ENCODE peak calls at places on chromosomes 12 and 14, in nine cellular contexts. D is stimulated activated CD4-positive, alpha-beta T cell treated with anti-CD3 and anti-CD28 coated beads, Interleukin-12 subunit alpha, Interleukin-12 subunit beta, amount 100 ng/mL, for 4 hours; J is NCI-H345; H is posterior cingulate gyrus; P is A549; R is T-helper 2 cell; M is GF-D8; K is fibroblast of lung; O is neural crest cell. A is an unnamed sample.
A peak's percentile ranks its signal among the peaks of the same experiment; 100 is the strongest.

GRCh38 chr14:101571004-101571403 is 9.7 kb downstream of the DIO3 start:
- DNase-seq in D (no peak), J (no peak), H (no peak), P (no peak), R (no peak), M (no peak), K (no peak), O (no peak), A (no peak)

GRCh38 chr14:51018521-51018920 is 74.2 kb upstream of the PYGL start:
- DNase-seq in D (no peak), J (no peak), H (no peak), P (no peak), R (no peak), M (no peak), K (peak; percentile 66), O (no peak), A (no peak)

GRCh38 chr12:92596388-92596787 is 106.4 kb upstream of the PLEKHG7 start:
- DNase-seq in D (no peak), J (no peak), H (no peak), P (no peak), R (no peak), M (no peak), K (peak; percentile 69), O (no peak), A (no peak)

GRCh38 chr12:130952545-130952954 is 1.2 kb upstream of the ADGRD1 start:
- DNase-seq in D (no peak), J (no peak), H (no peak), P (no peak), R (no peak), M (no peak), K (no peak), O (no peak), A (peak; percentile 73)

GRCh38 chr14:104975481-104976197 is 2.5 kb downstream of the AHNAK2 start:
- DNase-seq in D (no peak), J (no peak), H (peak; percentile 26), P (no peak), R (peak; percentile 37), M (no peak), K (no peak), O (no peak), A (peak; percentile 32)

GRCh38 chr12:58918475-58918874 is 1.8 kb downstream of the LRIG3 start:
- DNase-seq in D (no peak), J (peak; percentile 36), H (no peak), P (no peak), R (no peak), M (no peak), K (peak; percentile 16), O (no peak), A (peak; percentile 36)

GRCh38 chr12:68646484-68646883 is 35.8 kb downstream of the RAP1B start:
- DNase-seq in D (no peak), J (no peak), H (no peak), P (no peak), R (no peak), M (no peak), K (no peak), O (no peak), A (no peak)

GRCh38 chr12:59651230-59651920 is 55.5 kb downstream of the SLC16A7 start:
- DNase-seq in D (no peak), J (no peak), H (no peak), P (no peak), R (no peak), M (no peak), K (peak; percentile 86), O (no peak), A (peak; percentile 11)

GRCh38 chr12:51472984-51473383 is 48.4 kb downstream of the SLC4A8 start:
- DNase-seq in D (no peak), J (no peak), H (no peak), P (no peak), R (no peak), M (no peak), K (no peak), O (no peak), A (no peak)

GRCh38 chr12:7162691-7163114 is 26.8 kb upstream of the PEX5 start:
- DNase-seq in D (peak; percentile 15), J (peak; percentile 86), H (peak; percentile 93), P (peak; percentile 66), R (peak; percentile 23), M (no peak), K (peak; percentile 3), O (no peak), A (peak; percentile 84)

GRCh38 chr12:7319934-7320333 is 16.1 kb downstream of the ACSM4 start:
- DNase-seq in D (no peak), J (no peak), H (no peak), P (no peak), R (no peak), M (no peak), K (no peak), O (no peak), A (no peak)

GRCh38 chr12:131266591-131267467 is 313.1 kb downstream of the ADGRD1 start:
- DNase-seq in D (no peak), J (no peak), H (peak; percentile 44), P (no peak), R (no peak), M (no peak), K (no peak), O (no peak), A (no peak)

GRCh38 chr12:79317184-79317847 is 373.4 kb downstream of the PAWR start:
- DNase-seq in D (no peak), J (no peak), H (no peak), P (no peak), R (no peak), M (no peak), K (no peak), O (no peak), A (no peak)

GRCh38 chr12:46926536-46926935 is 100.7 kb upstream of the SLC38A4 start:
- DNase-seq in D (no peak), J (no peak), H (no peak), P (no peak), R (peak; percentile 2), M (no peak), K (no peak), O (no peak), A (no peak)

GRCh38 chr14:64788706-64789105 is 84.5 kb downstream of the PLEKHG3 start:
- DNase-seq in D (no peak), J (no peak), H (no peak), P (peak; percentile 46), R (no peak), M (no peak), K (peak; percentile 97), O (no peak), A (no peak)

A was measured in left kidney.